ENCODE peak calls at places on chromosome 13, in six cellular contexts. One of them, this sample, is unnamed.

GRCh38 chr13:42814868-42815267 is 33.5 kb downstream of the FAM216B start:
- DNase-seq in breast epithelium: no peak
- DNase-seq in body of pancreas: no peak
- DNase-seq in uterus: no peak
- DNase-seq in transverse colon: no peak
- DNase-seq in ovary: no peak
- DNase-seq in this sample: no peak

GRCh38 chr13:79989251-79989661 is 351.7 kb downstream of the SPRY2 start:
- DNase-seq in breast epithelium: no peak
- DNase-seq in body of pancreas: no peak
- DNase-seq in uterus: no peak
- DNase-seq in transverse colon: peak; percentile 49
- DNase-seq in ovary: no peak
- DNase-seq in this sample: no peak

GRCh38 chr13:73325351-73326214 is 266.8 kb downstream of the KLF5 start:
- DNase-seq in breast epithelium: no peak
- DNase-seq in body of pancreas: peak; percentile 23
- DNase-seq in uterus: no peak
- DNase-seq in transverse colon: peak; percentile 42
- DNase-seq in ovary: no peak
- DNase-seq in this sample: no peak

GRCh38 chr13:43935878-43936277 is 56.2 kb downstream of the LACC1 start:
- DNase-seq in breast epithelium: no peak
- DNase-seq in body of pancreas: no peak
- DNase-seq in uterus: no peak
- DNase-seq in transverse colon: no peak
- DNase-seq in ovary: no peak
- DNase-seq in this sample: no peak

GRCh38 chr13:30690282-30691188 is 44.8 kb upstream of the ALOX5AP start:
- DNase-seq in breast epithelium: peak; percentile 75
- DNase-seq in body of pancreas: peak; percentile 41
- DNase-seq in uterus: peak; percentile 75
- DNase-seq in transverse colon: peak; percentile 74
- DNase-seq in ovary: peak; percentile 57
- DNase-seq in this sample: peak; percentile 38

GRCh38 chr13:81395368-81395767 is 1054.4 kb upstream of the SPRY2 start:
- DNase-seq in breast epithelium: no peak
- DNase-seq in body of pancreas: peak; percentile 9
- DNase-seq in uterus: no peak
- DNase-seq in transverse colon: peak; percentile 66
- DNase-seq in ovary: no peak
- DNase-seq in this sample: no peak

GRCh38 chr13:59236979-59237378 is 926.7 kb downstream of the DIAPH3 start:
- DNase-seq in breast epithelium: no peak
- DNase-seq in body of pancreas: no peak
- DNase-seq in uterus: no peak
- DNase-seq in transverse colon: no peak
- DNase-seq in ovary: no peak
- DNase-seq in this sample: no peak

GRCh38 chr13:27131202-27131623 is 40.4 kb downstream of the USP12 start:
- DNase-seq in breast epithelium: no peak
- DNase-seq in body of pancreas: no peak
- DNase-seq in uterus: no peak
- DNase-seq in transverse colon: no peak
- DNase-seq in ovary: no peak
- DNase-seq in this sample: no peak

GRCh38 chr13:109602356-109602755 is 184.0 kb downstream of the IRS2 start:
- DNase-seq in breast epithelium: no peak
- DNase-seq in body of pancreas: no peak
- DNase-seq in uterus: no peak
- DNase-seq in transverse colon: no peak
- DNase-seq in ovary: no peak
- DNase-seq in this sample: no peak

GRCh38 chr13:97445504-97446187 is 11.7 kb downstream of the RAP2A start:
- DNase-seq in breast epithelium: no peak
- DNase-seq in body of pancreas: no peak
- DNase-seq in uterus: no peak
- DNase-seq in transverse colon: no peak
- DNase-seq in ovary: no peak
- DNase-seq in this sample: no peak

GRCh38 chr13:30881191-30881651 is 24.9 kb upstream of the MEDAG start:
- DNase-seq in breast epithelium: no peak
- DNase-seq in body of pancreas: no peak
- DNase-seq in uterus: peak; percentile 72
- DNase-seq in transverse colon: no peak
- DNase-seq in ovary: no peak
- DNase-seq in this sample: no peak

GRCh38 chr13:48819889-48820288 is 155.8 kb upstream of the FNDC3A start:
- DNase-seq in breast epithelium: no peak
- DNase-seq in body of pancreas: no peak
- DNase-seq in uterus: no peak
- DNase-seq in transverse colon: no peak
- DNase-seq in ovary: no peak
- DNase-seq in this sample: no peak

GRCh38 chr13:99617474-99618255 is 116.4 kb downstream of the TM9SF2 start:
- DNase-seq in breast epithelium: no peak
- DNase-seq in body of pancreas: no peak
- DNase-seq in uterus: peak; percentile 37
- DNase-seq in transverse colon: peak; percentile 21
- DNase-seq in ovary: peak; percentile 69
- DNase-seq in this sample: no peak

GRCh38 chr13:20566424-20566916 is 487 bp upstream of the IFT88 start:
- DNase-seq in breast epithelium: peak; percentile 40
- DNase-seq in body of pancreas: peak; percentile 48
- DNase-seq in uterus: no peak
- DNase-seq in transverse colon: peak; percentile 75
- DNase-seq in ovary: no peak
- DNase-seq in this sample: no peak

GRCh38 chr13:52980695-52981094 is 47.9 kb upstream of the OLFM4 start:
- DNase-seq in breast epithelium: no peak
- DNase-seq in body of pancreas: no peak
- DNase-seq in uterus: no peak
- DNase-seq in transverse colon: no peak
- DNase-seq in ovary: no peak
- DNase-seq in this sample: no peak

GRCh38 chr13:94705081-94705751 is 7.1 kb downstream of the SOX21 start:
- DNase-seq in breast epithelium: no peak
- DNase-seq in body of pancreas: no peak
- DNase-seq in uterus: no peak
- DNase-seq in transverse colon: no peak
- DNase-seq in ovary: no peak
- DNase-seq in this sample: no peak

GRCh38 chr13:94703271-94703670 is 9.1 kb downstream of the SOX21 start:
- DNase-seq in breast epithelium: no peak
- DNase-seq in body of pancreas: no peak
- DNase-seq in uterus: no peak
- DNase-seq in transverse colon: no peak
- DNase-seq in ovary: no peak
- DNase-seq in this sample: no peak

GRCh38 chr13:94706101-94706853 is 6.1 kb downstream of the SOX21 start:
- DNase-seq in breast epithelium: no peak
- DNase-seq in body of pancreas: no peak
- DNase-seq in uterus: no peak
- DNase-seq in transverse colon: no peak
- DNase-seq in ovary: no peak
- DNase-seq in this sample: no peak

GRCh38 chr13:94703721-94704314 is 8.5 kb downstream of the SOX21 start:
- DNase-seq in breast epithelium: no peak
- DNase-seq in body of pancreas: no peak
- DNase-seq in uterus: no peak
- DNase-seq in transverse colon: no peak
- DNase-seq in ovary: no peak
- DNase-seq in this sample: no peak

DNA sequence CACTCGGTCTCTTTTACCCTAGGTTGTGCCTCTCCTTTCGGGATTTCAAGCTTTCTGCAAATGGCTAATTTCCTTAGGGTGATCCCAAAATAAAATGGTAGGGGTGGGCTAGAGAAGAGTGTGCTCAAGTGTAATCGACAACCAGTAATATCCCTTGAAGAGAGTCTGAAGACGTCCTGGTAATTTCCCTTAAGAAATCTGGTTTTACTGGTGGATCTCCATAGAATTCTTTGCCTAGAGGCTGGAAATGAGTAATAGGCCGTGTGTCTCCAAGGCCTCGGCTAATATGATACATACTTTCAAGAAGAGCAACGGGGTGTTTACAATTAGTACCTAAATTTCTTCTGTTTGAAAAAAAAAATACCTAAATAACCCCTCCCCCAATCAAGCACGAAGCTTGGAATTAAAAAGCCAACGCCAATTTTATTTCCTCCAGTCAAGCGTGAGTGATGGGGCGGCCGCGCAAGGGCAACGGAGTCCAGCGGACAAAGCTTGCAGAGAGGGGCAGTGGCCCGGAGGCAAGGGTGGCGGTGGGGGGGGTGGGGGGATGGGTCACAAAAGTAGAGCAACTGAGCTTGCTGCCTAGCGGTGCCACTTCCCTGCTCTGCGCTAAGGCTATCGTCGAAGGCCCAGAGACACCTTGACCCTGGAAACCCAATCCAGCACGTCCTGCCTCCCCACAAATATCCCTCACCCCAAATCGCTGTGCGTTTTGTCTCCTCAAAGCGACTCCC is 7.8 kb downstream of the SOX21 start:
- DNase-seq in breast epithelium: no peak
- DNase-seq in body of pancreas: no peak
- DNase-seq in uterus: no peak
- DNase-seq in transverse colon: no peak
- DNase-seq in ovary: no peak
- DNase-seq in this sample: no peak
- H3K27ac ChIP-seq in breast epithelium: no peak overlapping the region
- H3K27ac ChIP-seq in body of pancreas: no peak overlapping the region
- H3K27ac ChIP-seq in uterus: no peak overlapping the region
- H3K27ac ChIP-seq in transverse colon: no peak overlapping the region
- H3K27ac ChIP-seq in ovary: no peak overlapping the region
- H3K27ac ChIP-seq in this sample: no peak overlapping the region

GRCh38 chr13:113853518-113854237 is 10.2 kb downstream of the GAS6 start:
- DNase-seq in breast epithelium: no peak
- DNase-seq in body of pancreas: no peak
- DNase-seq in uterus: peak; percentile 23
- DNase-seq in transverse colon: no peak
- DNase-seq in ovary: peak; percentile 42
- DNase-seq in this sample: no peak
- TF ChIP-seq POLR2A in breast epithelium: no peak
- TF ChIP-seq POLR2A in body of pancreas: no peak
- TF ChIP-seq POLR2A in uterus: no peak
- TF ChIP-seq POLR2A in transverse colon: no peak
- TF ChIP-seq POLR2A in ovary: no peak
- TF ChIP-seq POLR2A in this sample: no peak

GRCh38 chr13:50369646-50370045 is 354.4 kb downstream of the KCNRG start:
- DNase-seq in breast epithelium: no peak
- DNase-seq in body of pancreas: no peak
- DNase-seq in uterus: no peak
- DNase-seq in transverse colon: no peak
- DNase-seq in ovary: no peak
- DNase-seq in this sample: no peak

GRCh38 chr13:50365300-50365682 is 350.0 kb downstream of the KCNRG start:
- DNase-seq in breast epithelium: no peak
- DNase-seq in body of pancreas: no peak
- DNase-seq in uterus: no peak
- DNase-seq in transverse colon: no peak
- DNase-seq in ovary: no peak
- DNase-seq in this sample: no peak

GRCh38 chr13:50365683-50366391 is 350.6 kb downstream of the KCNRG start:
- DNase-seq in breast epithelium: no peak
- DNase-seq in body of pancreas: peak; percentile 57
- DNase-seq in uterus: no peak
- DNase-seq in transverse colon: peak; percentile 23
- DNase-seq in ovary: no peak
- DNase-seq in this sample: no peak

GRCh38 chr13:50370303-50370950 is 355.2 kb downstream of the KCNRG start:
- DNase-seq in breast epithelium: no peak
- DNase-seq in body of pancreas: no peak
- DNase-seq in uterus: no peak
- DNase-seq in transverse colon: no peak
- DNase-seq in ovary: no peak
- DNase-seq in this sample: no peak

DNA sequence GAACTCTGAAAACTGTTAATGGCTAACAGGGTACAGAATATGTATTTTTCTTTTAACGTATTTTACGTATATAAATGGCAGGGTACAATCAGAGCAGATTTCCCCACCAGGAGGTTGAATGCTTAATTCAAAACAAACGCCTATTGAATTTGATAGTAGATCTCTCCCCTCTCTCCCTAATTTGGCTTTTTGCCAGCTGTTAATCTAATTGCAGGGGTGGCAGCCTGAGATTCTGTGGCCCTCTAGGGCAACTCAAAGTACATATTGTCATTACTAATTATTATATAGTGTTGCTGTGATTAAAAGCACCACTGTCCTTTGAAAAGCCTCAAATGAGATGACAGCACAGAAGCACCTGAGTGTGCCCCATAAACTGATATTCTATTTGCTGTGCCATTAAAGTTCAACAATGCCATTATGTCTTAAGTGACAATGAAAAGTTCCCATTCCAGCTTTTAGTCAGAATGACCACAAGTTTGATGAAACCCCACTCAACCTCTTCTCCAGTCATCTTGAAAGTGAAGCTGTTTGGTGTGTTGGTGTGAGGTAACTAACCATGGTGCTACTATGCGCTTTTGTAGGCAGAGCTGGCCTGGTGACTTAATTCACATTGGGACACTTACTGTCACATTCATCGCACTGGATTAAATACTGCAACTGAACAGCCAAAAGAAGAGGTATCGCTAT is 351.4 kb downstream of the KCNRG start:
- DNase-seq in breast epithelium: no peak
- DNase-seq in body of pancreas: no peak
- DNase-seq in uterus: no peak
- DNase-seq in transverse colon: no peak
- DNase-seq in ovary: no peak
- DNase-seq in this sample: no peak
- H3K27ac ChIP-seq in breast epithelium: peak overlapping the region; percentile 65
- H3K27ac ChIP-seq in body of pancreas: peak overlapping the region; percentile 76
- H3K27ac ChIP-seq in uterus: no peak overlapping the region
- H3K27ac ChIP-seq in transverse colon: no peak overlapping the region
- H3K27ac ChIP-seq in ovary: no peak overlapping the region
- H3K27ac ChIP-seq in this sample: peak overlapping the region; percentile 56

DNA sequence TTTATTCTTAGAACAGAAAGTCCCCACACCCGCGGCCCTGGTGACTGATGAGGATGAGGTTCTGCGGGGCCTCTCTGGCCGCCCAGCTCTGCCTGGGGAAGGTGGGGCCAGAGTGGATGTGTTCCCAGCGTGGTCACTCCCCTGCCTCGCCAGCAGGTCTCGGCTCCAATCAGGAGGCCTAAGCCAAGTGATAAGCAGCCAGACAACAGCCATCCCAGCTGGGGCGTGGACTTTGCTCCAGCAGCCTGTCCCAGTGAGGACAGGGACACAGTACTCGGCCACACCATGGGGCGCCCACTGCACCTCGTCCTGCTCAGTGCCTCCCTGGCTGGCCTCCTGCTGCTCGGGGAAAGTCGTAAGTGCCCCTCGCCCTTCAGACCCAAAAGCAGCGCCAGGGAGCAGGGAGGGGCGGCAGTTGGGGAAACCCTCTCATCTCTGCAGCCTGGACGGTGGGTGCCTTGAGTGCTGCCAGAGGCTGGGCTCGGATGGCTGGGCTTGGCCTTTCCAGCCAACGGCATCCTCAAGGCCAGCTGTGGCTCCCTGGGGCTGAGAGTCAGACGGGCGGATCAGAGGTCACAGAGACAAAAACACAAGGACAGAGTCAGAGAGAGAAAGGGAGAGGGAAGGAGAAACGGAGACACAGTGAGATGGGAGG is at the start of gene F10:
- DNase-seq in breast epithelium: no peak
- DNase-seq in body of pancreas: peak; percentile 69
- DNase-seq in uterus: peak; percentile 70
- DNase-seq in transverse colon: peak; percentile 78
- DNase-seq in ovary: peak; percentile 84
- DNase-seq in this sample: peak; percentile 73
- TF ChIP-seq POLR2A in breast epithelium: no peak
- TF ChIP-seq POLR2A in body of pancreas: peak; percentile 31
- TF ChIP-seq POLR2A in uterus: peak; percentile 47
- TF ChIP-seq POLR2A in transverse colon: no peak
- TF ChIP-seq POLR2A in ovary: peak; percentile 54
- TF ChIP-seq POLR2A in this sample: no peak

This sample was measured in stomach.